ENCODE peak calls at places on chromosomes 12 and 14, in ten cellular contexts. One of them, this sample, is unnamed.

GRCh38 chr12:32901553-32901952 is 5.0 kb upstream of the PKP2 start:
- DNase-seq in amygdala: no peak
- DNase-seq in EH: no peak
- DNase-seq in effector memory CD8-positive, alpha-beta T cell: no peak
- DNase-seq in G401: no peak
- DNase-seq in stromal cell of bone marrow: no peak
- DNase-seq in stimulated activated effector memory CD8-positive, alpha-beta T cell treated with anti-CD3 and anti-CD28 coated beads, Interleukin-12 subunit alpha, Interleukin-12 subunit beta, amount 100 ng/mL, for 72 hours: no peak
- DNase-seq in activated naive CD8-positive, alpha-beta T cell treated with anti-CD3 and anti-CD28 coated beads for 36 hours: no peak
- DNase-seq in T-helper 9 cell: no peak
- DNase-seq in NCI-H345: no peak
- DNase-seq in this sample: no peak

GRCh38 chr14:38481939-38482678 is 226.2 kb upstream of the CLEC14A start:
- DNase-seq in activated naive CD8-positive, alpha-beta T cell treated with anti-CD3 and anti-CD28 coated beads for 36 hours: no peak
- DNase-seq in amygdala: no peak
- DNase-seq in G401: no peak
- DNase-seq in stimulated activated effector memory CD8-positive, alpha-beta T cell treated with anti-CD3 and anti-CD28 coated beads, Interleukin-12 subunit alpha, Interleukin-12 subunit beta, amount 100 ng/mL, for 72 hours: no peak
- DNase-seq in EH: peak
- DNase-seq in stromal cell of bone marrow: peak
- DNase-seq in effector memory CD8-positive, alpha-beta T cell: no peak
- DNase-seq in NCI-H345: peak
- DNase-seq in T-helper 9 cell: no peak
- DNase-seq in this sample: no peak

GRCh38 chr12:5809586-5809985 is 135.5 kb downstream of the ANO2 start:
- DNase-seq in G401: no peak
- DNase-seq in stromal cell of bone marrow: no peak
- DNase-seq in EH: no peak
- DNase-seq in stimulated activated effector memory CD8-positive, alpha-beta T cell treated with anti-CD3 and anti-CD28 coated beads, Interleukin-12 subunit alpha, Interleukin-12 subunit beta, amount 100 ng/mL, for 72 hours: no peak
- DNase-seq in NCI-H345: no peak
- DNase-seq in activated naive CD8-positive, alpha-beta T cell treated with anti-CD3 and anti-CD28 coated beads for 36 hours: no peak
- DNase-seq in effector memory CD8-positive, alpha-beta T cell: no peak
- DNase-seq in amygdala: no peak
- DNase-seq in T-helper 9 cell: no peak
- DNase-seq in this sample: no peak

GRCh38 chr12:112728909-112729308 is 62.6 kb upstream of the RPH3A start:
- DNase-seq in activated naive CD8-positive, alpha-beta T cell treated with anti-CD3 and anti-CD28 coated beads for 36 hours: no peak
- DNase-seq in T-helper 9 cell: no peak
- DNase-seq in EH: no peak
- DNase-seq in stimulated activated effector memory CD8-positive, alpha-beta T cell treated with anti-CD3 and anti-CD28 coated beads, Interleukin-12 subunit alpha, Interleukin-12 subunit beta, amount 100 ng/mL, for 72 hours: no peak
- DNase-seq in NCI-H345: no peak
- DNase-seq in amygdala: no peak
- DNase-seq in effector memory CD8-positive, alpha-beta T cell: no peak
- DNase-seq in G401: no peak
- DNase-seq in stromal cell of bone marrow: no peak
- DNase-seq in this sample: no peak

GRCh38 chr14:64758711-64759554 is 54.7 kb downstream of the PLEKHG3 start:
- DNase-seq in stimulated activated effector memory CD8-positive, alpha-beta T cell treated with anti-CD3 and anti-CD28 coated beads, Interleukin-12 subunit alpha, Interleukin-12 subunit beta, amount 100 ng/mL, for 72 hours: no peak
- DNase-seq in NCI-H345: peak
- DNase-seq in G401: no peak
- DNase-seq in stromal cell of bone marrow: peak
- DNase-seq in T-helper 9 cell: no peak
- DNase-seq in EH: peak
- DNase-seq in activated naive CD8-positive, alpha-beta T cell treated with anti-CD3 and anti-CD28 coated beads for 36 hours: no peak
- DNase-seq in effector memory CD8-positive, alpha-beta T cell: no peak
- DNase-seq in amygdala: no peak
- DNase-seq in this sample: peak

GRCh38 chr12:15268927-15269552 is 47.8 kb upstream of the RERG start:
- DNase-seq in T-helper 9 cell: peak
- DNase-seq in stromal cell of bone marrow: peak
- DNase-seq in amygdala: no peak
- DNase-seq in G401: peak
- DNase-seq in EH: peak
- DNase-seq in effector memory CD8-positive, alpha-beta T cell: peak
- DNase-seq in NCI-H345: peak
- DNase-seq in stimulated activated effector memory CD8-positive, alpha-beta T cell treated with anti-CD3 and anti-CD28 coated beads, Interleukin-12 subunit alpha, Interleukin-12 subunit beta, amount 100 ng/mL, for 72 hours: no peak
- DNase-seq in activated naive CD8-positive, alpha-beta T cell treated with anti-CD3 and anti-CD28 coated beads for 36 hours: peak
- DNase-seq in this sample: peak

GRCh38 chr12:54958048-54958658 is 26.4 kb downstream of the TESPA1 start:
- DNase-seq in amygdala: no peak
- DNase-seq in activated naive CD8-positive, alpha-beta T cell treated with anti-CD3 and anti-CD28 coated beads for 36 hours: no peak
- DNase-seq in stromal cell of bone marrow: peak
- DNase-seq in effector memory CD8-positive, alpha-beta T cell: peak
- DNase-seq in EH: peak
- DNase-seq in G401: peak
- DNase-seq in T-helper 9 cell: peak
- DNase-seq in stimulated activated effector memory CD8-positive, alpha-beta T cell treated with anti-CD3 and anti-CD28 coated beads, Interleukin-12 subunit alpha, Interleukin-12 subunit beta, amount 100 ng/mL, for 72 hours: peak
- DNase-seq in NCI-H345: peak
- DNase-seq in this sample: peak

GRCh38 chr12:52693261-52693660 is 10.1 kb downstream of the KRT77 start:
- DNase-seq in effector memory CD8-positive, alpha-beta T cell: no peak
- DNase-seq in activated naive CD8-positive, alpha-beta T cell treated with anti-CD3 and anti-CD28 coated beads for 36 hours: no peak
- DNase-seq in T-helper 9 cell: no peak
- DNase-seq in G401: no peak
- DNase-seq in NCI-H345: no peak
- DNase-seq in stromal cell of bone marrow: no peak
- DNase-seq in stimulated activated effector memory CD8-positive, alpha-beta T cell treated with anti-CD3 and anti-CD28 coated beads, Interleukin-12 subunit alpha, Interleukin-12 subunit beta, amount 100 ng/mL, for 72 hours: no peak
- DNase-seq in amygdala: no peak
- DNase-seq in EH: no peak
- DNase-seq in this sample: no peak

GRCh38 chr12:90199008-90199407 is 490.4 kb upstream of the ATP2B1 start:
- DNase-seq in activated naive CD8-positive, alpha-beta T cell treated with anti-CD3 and anti-CD28 coated beads for 36 hours: no peak
- DNase-seq in NCI-H345: no peak
- DNase-seq in T-helper 9 cell: no peak
- DNase-seq in EH: no peak
- DNase-seq in effector memory CD8-positive, alpha-beta T cell: no peak
- DNase-seq in stromal cell of bone marrow: no peak
- DNase-seq in stimulated activated effector memory CD8-positive, alpha-beta T cell treated with anti-CD3 and anti-CD28 coated beads, Interleukin-12 subunit alpha, Interleukin-12 subunit beta, amount 100 ng/mL, for 72 hours: no peak
- DNase-seq in G401: no peak
- DNase-seq in amygdala: no peak
- DNase-seq in this sample: no peak

GRCh38 chr12:52060498-52061177 is 9.1 kb upstream of the ATG101 start:
- DNase-seq in EH: no peak
- DNase-seq in activated naive CD8-positive, alpha-beta T cell treated with anti-CD3 and anti-CD28 coated beads for 36 hours: no peak
- DNase-seq in stimulated activated effector memory CD8-positive, alpha-beta T cell treated with anti-CD3 and anti-CD28 coated beads, Interleukin-12 subunit alpha, Interleukin-12 subunit beta, amount 100 ng/mL, for 72 hours: no peak
- DNase-seq in effector memory CD8-positive, alpha-beta T cell: no peak
- DNase-seq in G401: no peak
- DNase-seq in amygdala: no peak
- DNase-seq in stromal cell of bone marrow: no peak
- DNase-seq in NCI-H345: no peak
- DNase-seq in T-helper 9 cell: no peak
- DNase-seq in this sample: no peak

GRCh38 chr14:101364503-101365328 is 196.6 kb upstream of the DIO3 start:
- DNase-seq in activated naive CD8-positive, alpha-beta T cell treated with anti-CD3 and anti-CD28 coated beads for 36 hours: no peak
- DNase-seq in T-helper 9 cell: no peak
- DNase-seq in EH: no peak
- DNase-seq in G401: no peak
- DNase-seq in stromal cell of bone marrow: no peak
- DNase-seq in effector memory CD8-positive, alpha-beta T cell: no peak
- DNase-seq in NCI-H345: no peak
- DNase-seq in amygdala: no peak
- DNase-seq in stimulated activated effector memory CD8-positive, alpha-beta T cell treated with anti-CD3 and anti-CD28 coated beads, Interleukin-12 subunit alpha, Interleukin-12 subunit beta, amount 100 ng/mL, for 72 hours: peak
- DNase-seq in this sample: peak